ENCODE peak calls at places on chromosomes 3 and 15, in four cellular contexts. One of them, this sample, is unnamed.

GRCh38 chr3:69088033-69088432 is 3.3 kb downstream of the ARL6IP5 start:
- DNase-seq in activated T-cell treated with anti-CD3 and anti-CD28 coated beads, Interleukin-2, amount 50 U/mL, for 48 hours: no peak
- DNase-seq in mucosa of descending colon: no peak
- DNase-seq in T-cell: no peak
- DNase-seq in this sample: no peak

GRCh38 chr15:67031321-67031720 is 34.1 kb upstream of the SMAD3 start:
- DNase-seq in activated T-cell treated with anti-CD3 and anti-CD28 coated beads, Interleukin-2, amount 50 U/mL, for 48 hours: no peak
- DNase-seq in mucosa of descending colon: no peak
- DNase-seq in T-cell: no peak
- DNase-seq in this sample: no peak

GRCh38 chr3:49248828-49249227 is 28.2 kb downstream of the C3orf62 start:
- DNase-seq in activated T-cell treated with anti-CD3 and anti-CD28 coated beads, Interleukin-2, amount 50 U/mL, for 48 hours: no peak
- DNase-seq in mucosa of descending colon: no peak
- DNase-seq in T-cell: no peak
- DNase-seq in this sample: no peak

GRCh38 chr3:66376568-66376967 is 124.3 kb downstream of the LRIG1 start:
- DNase-seq in activated T-cell treated with anti-CD3 and anti-CD28 coated beads, Interleukin-2, amount 50 U/mL, for 48 hours: no peak
- DNase-seq in mucosa of descending colon: no peak
- DNase-seq in T-cell: no peak
- DNase-seq in this sample: no peak

GRCh38 chr15:45654749-45655148 is 19.9 kb downstream of the SQOR start:
- DNase-seq in activated T-cell treated with anti-CD3 and anti-CD28 coated beads, Interleukin-2, amount 50 U/mL, for 48 hours: no peak
- DNase-seq in mucosa of descending colon: no peak
- DNase-seq in T-cell: no peak
- DNase-seq in this sample: no peak

GRCh38 chr3:131543714-131544113 is 40.9 kb upstream of the MRPL3 start:
- DNase-seq in activated T-cell treated with anti-CD3 and anti-CD28 coated beads, Interleukin-2, amount 50 U/mL, for 48 hours: no peak
- DNase-seq in mucosa of descending colon: no peak
- DNase-seq in T-cell: no peak
- DNase-seq in this sample: no peak

GRCh38 chr15:39846108-39846507 is 63.5 kb upstream of the FSIP1 start:
- DNase-seq in activated T-cell treated with anti-CD3 and anti-CD28 coated beads, Interleukin-2, amount 50 U/mL, for 48 hours: no peak
- DNase-seq in mucosa of descending colon: no peak
- DNase-seq in T-cell: no peak
- DNase-seq in this sample: no peak

GRCh38 chr3:12345141-12345561 is 56.3 kb downstream of the PPARG start:
- DNase-seq in activated T-cell treated with anti-CD3 and anti-CD28 coated beads, Interleukin-2, amount 50 U/mL, for 48 hours: no peak
- DNase-seq in mucosa of descending colon: no peak
- DNase-seq in T-cell: no peak
- DNase-seq in this sample: no peak

GRCh38 chr3:150180349-150180748 is 209.7 kb upstream of the PFN2 start:
- DNase-seq in activated T-cell treated with anti-CD3 and anti-CD28 coated beads, Interleukin-2, amount 50 U/mL, for 48 hours: no peak
- DNase-seq in mucosa of descending colon: no peak
- DNase-seq in T-cell: no peak
- DNase-seq in this sample: no peak

GRCh38 chr3:16993227-16993626 is 108.5 kb downstream of the PLCL2 start:
- DNase-seq in activated T-cell treated with anti-CD3 and anti-CD28 coated beads, Interleukin-2, amount 50 U/mL, for 48 hours: no peak
- DNase-seq in mucosa of descending colon: no peak
- DNase-seq in T-cell: no peak
- DNase-seq in this sample: no peak

GRCh38 chr3:35760147-35760546 is 120.8 kb downstream of the ARPP21 start:
- DNase-seq in activated T-cell treated with anti-CD3 and anti-CD28 coated beads, Interleukin-2, amount 50 U/mL, for 48 hours: no peak
- DNase-seq in mucosa of descending colon: no peak
- DNase-seq in T-cell: no peak
- DNase-seq in this sample: no peak